ENCODE peak calls at places on chromosomes 6 and 20, in nine cellular contexts. Y is progenitor cell of endocrine pancreas, K is brain microvascular endothelial cell, F is mesothelial cell of epicardium, T is OCI-LY7, H is GM23338, W is prostate gland, J is fibroblast of mammary gland, G is Peyer's patch. R is an unnamed sample.
A peak's percentile ranks its signal among the peaks of the same experiment; 100 is the strongest.

GRCh38 chr6:170292778-170293164 is 1.9 kb upstream of the DLL1 start:
- DNase-seq in H (no peak), T (no peak), G (no peak), J (no peak), F (no peak), Y (no peak), W (no peak), K (no peak), R (no peak)

GRCh38 chr6:74871757-74872156 is 334.1 kb downstream of the COL12A1 start:
- DNase-seq in Y (no peak), K (peak; percentile 80), J (peak; percentile 82), G (no peak), W (no peak), H (no peak), F (no peak), T (no peak), R (no peak)

GRCh38 chr6:86331265-86331840 is 606.0 kb upstream of the HTR1E start:
- DNase-seq in H (no peak), T (no peak), Y (no peak), F (no peak), K (no peak), J (no peak), G (no peak), W (no peak), R (no peak)

GRCh38 chr6:152232494-152233151 is 404.5 kb downstream of the SYNE1 start:
- DNase-seq in T (no peak), J (peak; percentile 38), K (peak; percentile 91), Y (no peak), W (no peak), F (no peak), G (no peak), H (no peak), R (peak; percentile 47)

GRCh38 chr20:19056909-19057308 is 155.5 kb upstream of the SLC24A3 start:
- DNase-seq in G (no peak), F (no peak), Y (no peak), J (no peak), K (no peak), H (peak; percentile 42), W (no peak), T (peak; percentile 7), R (no peak)

GRCh38 chr6:32151885-32152311 is at the start of gene PRRT1:
- DNase-seq in F (no peak), Y (no peak), W (no peak), K (no peak), T (no peak), H (peak; percentile 59), J (no peak), G (no peak), R (no peak)

GRCh38 chr20:51306521-51307358 is 235.8 kb downstream of the NFATC2 start:
- DNase-seq in T (peak; percentile 74), K (peak; percentile 69), F (peak; percentile 92), Y (peak; percentile 78), H (peak; percentile 85), W (peak; percentile 72), G (peak; percentile 61), J (peak; percentile 67), R (no peak)

GRCh38 chr20:23078351-23078993 is 7.7 kb downstream of the CD93 start:
- DNase-seq in H (no peak), W (no peak), G (no peak), T (no peak), K (no peak), Y (no peak), F (no peak), J (peak; percentile 86), R (no peak)

GRCh38 chr6:46010771-46011170 is 4.9 kb downstream of the CLIC5 start:
- DNase-seq in W (no peak), Y (no peak), G (no peak), K (no peak), H (no peak), F (no peak), T (no peak), J (peak; percentile 9), R (no peak)

GRCh38 chr6:45964300-45964699 is 51.4 kb downstream of the CLIC5 start:
- DNase-seq in Y (no peak), J (no peak), G (no peak), K (no peak), W (no peak), F (no peak), H (no peak), T (no peak), R (no peak)

GRCh38 chr6:12587096-12587495 is 129.5 kb upstream of the PHACTR1 start:
- DNase-seq in H (no peak), F (no peak), K (no peak), W (no peak), G (no peak), T (no peak), Y (no peak), J (no peak), R (no peak)

GRCh38 chr6:134123666-134124208 is 71.3 kb upstream of the SLC2A12 start:
- DNase-seq in Y (no peak), G (no peak), J (peak; percentile 75), H (peak; percentile 88), T (peak; percentile 57), W (peak; percentile 37), F (no peak), K (peak; percentile 75), R (peak; percentile 30)

GRCh38 chr6:11298651-11299420 is 66.4 kb upstream of the NEDD9 start:
- DNase-seq in G (no peak), W (peak; percentile 46), T (no peak), F (no peak), J (no peak), H (peak; percentile 46), K (peak; percentile 74), Y (peak; percentile 14), R (no peak)

GRCh38 chr6:27752038-27752885 is 159.9 kb downstream of the OR2B2 start:
- DNase-seq in G (peak; percentile 32), W (peak; percentile 70), J (peak; percentile 78), F (peak; percentile 53), K (peak; percentile 66), H (peak; percentile 86), T (peak; percentile 82), Y (peak; percentile 26), R (peak; percentile 33)

GRCh38 chr6:2378891-2379652 is 133.7 kb upstream of the GMDS start:
- DNase-seq in H (no peak), Y (no peak), K (peak; percentile 67), G (no peak), J (peak; percentile 89), W (no peak), F (no peak), T (peak; percentile 4), R (peak; percentile 36)

GRCh38 chr6:12892201-12892600 is 175.6 kb downstream of the PHACTR1 start:
- DNase-seq in H (no peak), K (no peak), J (no peak), Y (no peak), F (no peak), T (no peak), G (no peak), W (no peak), R (no peak)

GRCh38 chr6:16136086-16136485 is 7.2 kb downstream of the MYLIP start:
- DNase-seq in J (no peak), G (no peak), K (no peak), F (no peak), W (no peak), H (no peak), T (no peak), Y (no peak), R (no peak)

GRCh38 chr20:3710703-3711417 is 1.5 kb downstream of the SIGLEC1 start:
- DNase-seq in G (peak; percentile 53), K (peak; percentile 12), Y (peak; percentile 79), F (peak; percentile 92), H (peak; percentile 82), J (peak; percentile 41), W (peak; percentile 44), T (peak; percentile 59), R (no peak)

DNA sequence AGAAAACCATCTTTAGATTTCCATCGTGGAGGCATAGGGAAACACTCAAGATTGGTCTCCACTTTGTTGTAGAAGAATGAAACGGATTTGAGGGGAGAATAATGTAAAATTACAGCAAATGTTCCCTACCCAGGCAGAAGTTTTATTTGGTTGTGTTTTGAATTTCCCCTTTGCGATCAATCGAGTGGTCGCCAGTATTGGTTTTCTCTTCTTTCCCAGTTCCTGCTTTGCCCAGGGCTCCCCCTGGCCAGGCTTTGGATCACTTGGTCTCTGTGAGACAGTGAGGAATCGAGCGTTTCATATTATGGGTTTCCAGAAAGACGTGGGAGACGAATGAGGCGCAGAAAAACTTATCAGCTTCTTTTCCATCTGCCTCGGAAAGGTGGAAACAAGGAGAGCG is 7.3 kb upstream of the TBX18 start:
- DNase-seq in F (no peak), J (no peak), K (no peak), T (no peak), H (no peak), Y (no peak), W (no peak), G (no peak), R (no peak)
- TF ChIP-seq CTCF in F (no peak), J (no peak), K (no peak), T (no peak), H (no peak), Y (no peak), W (no peak), G (no peak), R (no peak)

DNA sequence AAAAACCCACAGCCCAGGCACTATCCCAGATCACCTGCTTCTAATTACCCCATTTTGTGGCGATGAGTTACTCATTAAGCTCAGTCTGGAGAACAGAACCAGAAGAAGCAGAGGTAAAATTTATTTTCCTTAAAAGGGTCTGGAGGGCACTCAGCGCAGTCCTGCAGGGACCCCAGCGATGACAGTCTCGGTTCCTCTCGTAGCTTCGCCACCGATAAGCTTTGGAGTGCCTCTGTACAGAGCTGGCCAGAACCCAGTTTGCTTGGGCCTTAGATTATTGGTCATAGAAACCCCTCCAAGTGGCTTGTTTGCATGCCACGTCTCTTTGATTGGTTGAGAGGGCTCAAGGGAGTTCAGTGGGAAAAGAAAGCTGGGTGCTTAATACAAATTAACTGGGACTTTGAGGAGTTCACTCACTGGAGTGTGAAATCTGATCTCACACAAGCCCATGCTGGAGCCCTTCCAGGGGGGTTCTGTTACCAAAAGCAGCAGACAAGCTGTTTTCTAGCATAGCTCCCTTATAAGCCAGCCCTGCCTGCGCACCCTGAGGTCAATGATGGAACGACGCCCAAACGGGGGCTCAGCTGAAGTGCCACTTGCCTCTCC is 158.5 kb upstream of the ARID1B start:
- DNase-seq in W (no peak), F (no peak), T (no peak), J (no peak), K (no peak), H (peak; percentile 75), G (no peak), Y (no peak), R (no peak)
- TF ChIP-seq CTCF in W (no peak), F (no peak), T (no peak), J (no peak), K (peak; percentile 25), H (peak; percentile 8), G (no peak), Y (peak; percentile 26), R (no peak)

GRCh38 chr6:113184291-113184690 is 672.9 kb upstream of the MARCKS start:
- DNase-seq in J (peak; percentile 78), W (no peak), H (no peak), Y (no peak), K (peak; percentile 90), F (no peak), G (no peak), T (no peak), R (peak; percentile 92)
- TF ChIP-seq CTCF in J (peak; percentile 5), W (no peak), H (no peak), Y (no peak), K (peak; percentile 61), F (no peak), G (no peak), T (no peak), R (peak; percentile 56)

DNA sequence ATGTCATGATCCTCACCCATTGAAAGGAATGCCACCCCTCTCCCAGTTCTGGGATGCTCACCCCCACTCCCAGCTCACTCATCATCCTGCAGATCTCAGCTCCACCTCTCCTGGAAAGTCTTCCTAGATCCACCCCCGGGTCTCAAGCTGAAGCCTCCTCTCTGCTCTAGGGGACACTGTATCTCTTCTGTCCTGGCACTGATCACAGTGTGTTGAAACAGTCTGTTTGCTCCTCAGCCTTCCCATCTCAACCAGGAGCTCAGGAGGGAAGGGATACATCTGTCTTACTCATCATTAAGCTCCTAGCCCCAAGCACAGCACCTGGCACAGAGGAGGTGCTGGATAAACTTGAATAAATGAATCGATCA is 80.1 kb downstream of the MRPL14 start:
- DNase-seq in W (no peak), G (no peak), Y (no peak), T (no peak), F (no peak), K (no peak), J (peak; percentile 62), H (no peak), R (no peak)
- TF ChIP-seq CTCF in W (no peak), G (no peak), Y (no peak), T (no peak), F (no peak), K (no peak), J (no peak), H (no peak), R (no peak)

R was measured in BJ.